ENCODE peak calls at places on chromosomes 1 and 21, in four cellular contexts. B is fibroblast of lung, O is adrenal gland, L is IMR-90. J is an unnamed sample.

GRCh38 chr1:6141601-6142000 is 38.5 kb downstream of the CHD5 start:
- DNase-seq in O (no peak), L (no peak), B (no peak), J (no peak)

GRCh38 chr1:246800800-246801199 is 76.6 kb downstream of the SCCPDH start:
- DNase-seq in O (no peak), B (no peak), L (no peak), J (no peak)

GRCh38 chr1:228007054-228007800 is 429 bp downstream of the WNT3A start:
- DNase-seq in L (no peak), B (no peak), O (no peak), J (no peak)

GRCh38 chr1:10803971-10804820 is 7.8 kb upstream of the CASZ1 start:
- DNase-seq in B (no peak), L (no peak), O (no peak), J (peak; percentile 59)

GRCh38 chr1:19208710-19209438 is 1.2 kb downstream of the UBR4 start:
- DNase-seq in B (peak; percentile 85), L (peak; percentile 91), O (no peak), J (no peak)

GRCh38 chr1:175208773-175209492 is 16.4 kb upstream of the KIAA0040 start:
- DNase-seq in O (no peak), L (no peak), B (no peak), J (no peak)

GRCh38 chr1:70487910-70488665 is 77.0 kb downstream of the CTH start:
- DNase-seq in L (peak; percentile 34), B (peak; percentile 40), O (peak; percentile 24), J (no peak)

GRCh38 chr21:29250642-29251041 is 48.1 kb upstream of the BACH1 start:
- DNase-seq in L (no peak), O (no peak), B (no peak), J (no peak)

GRCh38 chr1:6170742-6171201 is 9.3 kb downstream of the CHD5 start:
- DNase-seq in B (no peak), O (no peak), L (no peak), J (no peak)

GRCh38 chr1:159922499-159923202 is 2.7 kb downstream of the TAGLN2 start:
- DNase-seq in L (peak; percentile 41), B (peak; percentile 97), O (peak; percentile 46), J (no peak)

GRCh38 chr1:84735483-84735882 is 45.2 kb upstream of the SSX2IP start:
- DNase-seq in L (peak; percentile 19), B (no peak), O (no peak), J (no peak)

GRCh38 chr21:45860493-45861155 is 120.9 kb upstream of the COL6A1 start:
- DNase-seq in O (no peak), L (no peak), B (no peak), J (no peak)

GRCh38 chr1:3717041-3717714 is 35.1 kb upstream of the CCDC27 start:
- DNase-seq in L (no peak), B (no peak), O (no peak), J (no peak)

GRCh38 chr21:42145569-42146250 is 73.2 kb upstream of the ABCG1 start:
- DNase-seq in O (peak; percentile 56), L (peak; percentile 54), B (peak; percentile 66), J (peak; percentile 80)

GRCh38 chr1:9192578-9192977 is 42.0 kb upstream of the H6PD start:
- DNase-seq in B (no peak), L (no peak), O (no peak), J (no peak)

GRCh38 chr1:11281518-11282331 is 8.7 kb downstream of the UBIAD1 start:
- DNase-seq in O (peak; percentile 45), B (peak; percentile 100), L (peak; percentile 98), J (peak; percentile 56)

GRCh38 chr1:25727819-25728286 is 72.1 kb upstream of the SELENON start:
- DNase-seq in B (peak; percentile 27), L (peak; percentile 28), O (peak; percentile 65), J (no peak)

GRCh38 chr1:44036409-44037111 is 5.3 kb upstream of the SLC6A9 start:
- DNase-seq in B (peak; percentile 67), L (peak; percentile 61), O (peak; percentile 84), J (peak; percentile 69)

GRCh38 chr1:199753513-199753912 is 274.0 kb upstream of the NR5A2 start:
- DNase-seq in B (no peak), O (no peak), L (no peak), J (no peak)

GRCh38 chr1:182459949-182460348 is 10.0 kb downstream of the RGSL1 start:
- DNase-seq in B (no peak), L (no peak), O (no peak), J (no peak)

GRCh38 chr1:91545506-91546300 is 45.1 kb downstream of the CDC7 start:
- DNase-seq in B (no peak), L (no peak), O (no peak), J (no peak)

GRCh38 chr1:37498872-37499617 is 15.5 kb downstream of the MEAF6 start:
- DNase-seq in L (peak; percentile 70), O (peak; percentile 54), B (peak; percentile 72), J (no peak)

GRCh38 chr1:50976890-50977574 is 7.0 kb downstream of the CDKN2C start:
- DNase-seq in O (peak; percentile 55), L (peak; percentile 39), B (peak; percentile 51), J (no peak)

GRCh38 chr1:3625151-3625907 is 514 bp downstream of the TPRG1L start:
- DNase-seq in L (peak; percentile 39), O (peak; percentile 67), B (peak; percentile 32), J (no peak)

GRCh38 chr1:96730574-96731298 is 9.2 kb downstream of the PTBP2 start:
- DNase-seq in L (peak; percentile 18), O (no peak), B (peak; percentile 44), J (no peak)

GRCh38 chr1:37858931-37859506 is 373 bp downstream of the MTF1 start:
- DNase-seq in B (peak; percentile 23), O (no peak), L (peak; percentile 20), J (peak; percentile 80)

GRCh38 chr1:58754056-58754613 is 29.7 kb downstream of the JUN start:
- DNase-seq in O (no peak), B (no peak), L (no peak), J (no peak)

GRCh38 chr1:147723691-147724323 is 36.6 kb downstream of the GJA5 start:
- DNase-seq in L (no peak), O (peak; percentile 52), B (peak; percentile 20), J (peak; percentile 38)

GRCh38 chr1:64686828-64687724 is 57.8 kb upstream of the RAVER2 start:
- DNase-seq in B (peak; percentile 69), L (peak; percentile 65), O (peak; percentile 27), J (no peak)

DNA sequence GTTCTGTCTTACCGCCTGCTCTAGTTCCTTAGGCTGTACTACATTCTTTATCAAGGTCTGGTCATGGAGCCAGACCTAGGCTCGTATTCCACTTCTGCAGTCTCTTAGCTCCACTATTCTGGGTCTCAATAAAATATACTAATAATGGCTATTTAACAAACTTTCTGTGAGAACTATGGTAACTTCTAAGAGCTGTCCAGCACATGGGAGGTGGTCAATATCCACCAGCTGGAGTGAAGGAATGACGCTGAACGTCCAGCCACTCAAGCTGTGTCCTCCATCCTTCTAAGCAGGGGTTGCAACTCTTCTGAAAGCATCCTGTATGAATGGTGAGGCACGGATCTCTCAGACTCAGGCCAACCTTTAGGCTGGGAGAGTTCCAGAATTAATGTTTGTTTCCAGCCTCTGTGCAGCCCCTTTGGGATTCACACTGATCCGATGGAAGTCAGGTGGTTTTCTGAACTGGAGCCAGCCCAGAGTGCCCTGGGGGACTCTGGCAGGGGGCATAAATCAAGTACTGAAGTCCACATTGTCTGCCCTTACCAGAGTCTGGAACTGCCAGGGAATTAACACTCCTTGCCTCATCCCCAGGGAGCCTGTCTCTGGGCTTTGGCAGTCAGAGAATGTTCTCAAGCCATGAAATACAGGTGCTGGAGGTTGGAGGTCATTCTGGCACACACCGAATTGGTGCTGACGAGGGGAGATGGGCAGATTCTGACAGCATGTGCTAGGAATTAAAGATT is 57.4 kb downstream of the BRINP2 start:
- DNase-seq in O (no peak), L (no peak), B (no peak), J (no peak)
- TF ChIP-seq CTCF in O (no peak), L (no peak), B (no peak), J (no peak)

GRCh38 chr1:167705250-167705649 is 16.5 kb upstream of the MPZL1 start:
- DNase-seq in O (no peak), L (no peak), B (no peak), J (no peak)

GRCh38 chr1:167704767-167705166 is 17.0 kb upstream of the MPZL1 start:
- DNase-seq in O (no peak), B (no peak), L (no peak), J (no peak)

GRCh38 chr1:167706363-167706762 is 15.4 kb upstream of the MPZL1 start:
- DNase-seq in B (no peak), O (no peak), L (no peak), J (no peak)

GRCh38 chr1:167701510-167701909 is 20.3 kb upstream of the MPZL1 start:
- DNase-seq in L (no peak), O (no peak), B (no peak), J (no peak)

GRCh38 chr1:167703557-167703956 is 18.2 kb upstream of the MPZL1 start:
- DNase-seq in B (no peak), L (no peak), O (no peak), J (no peak)
- H3K27ac ChIP-seq in B (no peak overlapping the region), L (no peak overlapping the region), O (no peak overlapping the region), J (no peak overlapping the region)

GRCh38 chr1:150410582-150411101 is 46.7 kb downstream of the RPRD2 start:
- DNase-seq in B (peak; percentile 14), O (peak; percentile 31), L (peak; percentile 43), J (no peak)

GRCh38 chr1:150406483-150406882 is 42.5 kb downstream of the RPRD2 start:
- DNase-seq in L (no peak), O (no peak), B (no peak), J (no peak)

GRCh38 chr1:150407330-150407729 is 43.4 kb downstream of the RPRD2 start:
- DNase-seq in O (no peak), B (no peak), L (no peak), J (no peak)

GRCh38 chr1:150408800-150409199 is 44.9 kb downstream of the RPRD2 start:
- DNase-seq in L (no peak), O (no peak), B (no peak), J (no peak)

GRCh38 chr1:150409504-150410362 is 45.8 kb downstream of the RPRD2 start:
- DNase-seq in B (peak; percentile 25), O (no peak), L (no peak), J (no peak)
- TF ChIP-seq CTCF in B (no peak), O (no peak), L (no peak), J (no peak)

DNA sequence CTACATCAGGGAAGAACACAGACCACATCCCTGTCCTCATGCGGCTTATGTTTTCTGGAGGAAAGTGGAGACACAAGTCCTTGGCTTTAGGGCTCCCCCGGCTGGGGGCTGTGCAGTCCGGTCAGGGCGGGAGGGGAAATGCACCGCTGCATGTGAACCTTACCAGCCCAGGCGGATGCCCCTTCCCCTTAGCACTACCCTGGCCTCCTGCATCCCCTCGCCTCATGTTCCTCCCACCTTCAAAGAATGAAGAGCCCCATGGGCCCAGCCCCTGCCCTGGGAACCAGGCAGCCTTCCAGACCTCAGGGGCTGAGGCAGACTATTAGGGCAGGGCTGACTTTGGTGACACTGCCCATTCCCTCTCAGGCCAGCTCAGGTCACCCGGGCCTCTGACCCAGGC is 45.5 kb downstream of the TNNT2 start:
- DNase-seq in L (no peak), O (no peak), B (no peak), J (no peak)
- H3K27ac ChIP-seq in L (no peak overlapping the region), O (no peak overlapping the region), B (no peak overlapping the region), J (no peak overlapping the region)